ENCODE peak calls at places on chromosomes 3 and 15, in five cellular contexts. One of them, this sample, is unnamed.

GRCh38 chr15:80202016-80202315 is 49.2 kb downstream of the FAH start:
- DNase-seq in HFFc6: no peak
- DNase-seq in psoas muscle: no peak
- DNase-seq in type B pancreatic cell: no peak
- DNase-seq in tibial artery: no peak
- DNase-seq in this sample: no peak

GRCh38 chr15:84099181-84099580 is 136.4 kb upstream of the GOLGA6L4 start:
- DNase-seq in tibial artery: peak
- DNase-seq in type B pancreatic cell: no peak
- DNase-seq in psoas muscle: peak
- DNase-seq in HFFc6: no peak
- DNase-seq in this sample: no peak

GRCh38 chr3:1535361-1535760 is 442.5 kb downstream of the CNTN6 start:
- DNase-seq in HFFc6: no peak
- DNase-seq in tibial artery: no peak
- DNase-seq in psoas muscle: no peak
- DNase-seq in type B pancreatic cell: no peak
- DNase-seq in this sample: no peak

GRCh38 chr3:114718897-114719208 is 425.0 kb downstream of the TIGIT start:
- DNase-seq in psoas muscle: no peak
- DNase-seq in tibial artery: no peak
- DNase-seq in type B pancreatic cell: no peak
- DNase-seq in HFFc6: no peak
- DNase-seq in this sample: no peak

GRCh38 chr3:169146112-169146665 is 517.3 kb downstream of the MECOM start:
- DNase-seq in type B pancreatic cell: peak
- DNase-seq in HFFc6: no peak
- DNase-seq in psoas muscle: peak
- DNase-seq in tibial artery: peak
- DNase-seq in this sample: peak

GRCh38 chr15:92938387-92938786 is 38.3 kb downstream of the CHD2 start:
- DNase-seq in psoas muscle: no peak
- DNase-seq in type B pancreatic cell: no peak
- DNase-seq in HFFc6: no peak
- DNase-seq in tibial artery: no peak
- DNase-seq in this sample: no peak

GRCh38 chr3:197151562-197151961 is 121.9 kb upstream of the MELTF start:
- DNase-seq in psoas muscle: no peak
- DNase-seq in HFFc6: peak
- DNase-seq in tibial artery: peak
- DNase-seq in type B pancreatic cell: no peak
- DNase-seq in this sample: no peak

GRCh38 chr3:129207347-129207947 is 23.8 kb upstream of the CNBP start:
- DNase-seq in psoas muscle: no peak
- DNase-seq in tibial artery: no peak
- DNase-seq in type B pancreatic cell: no peak
- DNase-seq in HFFc6: no peak
- DNase-seq in this sample: no peak

GRCh38 chr3:61841111-61841845 is 279.9 kb downstream of the PTPRG start:
- DNase-seq in psoas muscle: no peak
- DNase-seq in type B pancreatic cell: no peak
- DNase-seq in tibial artery: no peak
- DNase-seq in HFFc6: no peak
- DNase-seq in this sample: no peak

GRCh38 chr15:45429974-45430792 is 51.8 kb upstream of the GATM start:
- DNase-seq in type B pancreatic cell: peak
- DNase-seq in tibial artery: peak
- DNase-seq in psoas muscle: peak
- DNase-seq in HFFc6: no peak
- DNase-seq in this sample: peak

GRCh38 chr3:126170073-126170916 is 10.1 kb downstream of the ALDH1L1 start:
- DNase-seq in tibial artery: no peak
- DNase-seq in HFFc6: no peak
- DNase-seq in type B pancreatic cell: no peak
- DNase-seq in psoas muscle: no peak
- DNase-seq in this sample: no peak

GRCh38 chr15:85543741-85544155 is 163.3 kb downstream of the AKAP13 start:
- DNase-seq in psoas muscle: peak
- DNase-seq in type B pancreatic cell: no peak
- DNase-seq in HFFc6: no peak
- DNase-seq in tibial artery: peak
- DNase-seq in this sample: no peak

DNA sequence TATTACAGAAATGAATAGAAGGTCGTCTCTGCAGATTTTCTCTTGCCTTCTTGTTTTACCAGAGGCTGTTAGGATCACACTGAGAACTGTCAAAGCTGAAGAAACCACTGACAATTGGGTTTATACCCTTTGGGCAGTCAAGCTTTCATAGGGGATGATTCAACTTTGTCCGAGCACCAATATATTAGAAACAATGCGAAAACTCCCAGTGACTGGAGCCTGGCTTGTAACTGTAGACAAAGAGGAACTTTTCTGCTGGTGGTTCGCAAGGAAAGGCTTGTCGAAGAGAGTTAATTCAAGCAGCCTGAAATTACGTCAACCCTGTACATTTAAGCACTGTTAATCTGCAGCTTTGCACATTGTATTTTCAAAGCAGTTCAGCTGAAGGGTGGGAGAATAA is 193.2 kb upstream of the ZNF385D start:
- DNase-seq in HFFc6: no peak
- DNase-seq in tibial artery: no peak
- DNase-seq in type B pancreatic cell: no peak
- DNase-seq in psoas muscle: no peak
- DNase-seq in this sample: no peak
- TF ChIP-seq CTCF in HFFc6: no peak
- TF ChIP-seq CTCF in tibial artery: no peak
- TF ChIP-seq CTCF in type B pancreatic cell: no peak
- TF ChIP-seq CTCF in psoas muscle: no peak
- TF ChIP-seq CTCF in this sample: no peak

DNA sequence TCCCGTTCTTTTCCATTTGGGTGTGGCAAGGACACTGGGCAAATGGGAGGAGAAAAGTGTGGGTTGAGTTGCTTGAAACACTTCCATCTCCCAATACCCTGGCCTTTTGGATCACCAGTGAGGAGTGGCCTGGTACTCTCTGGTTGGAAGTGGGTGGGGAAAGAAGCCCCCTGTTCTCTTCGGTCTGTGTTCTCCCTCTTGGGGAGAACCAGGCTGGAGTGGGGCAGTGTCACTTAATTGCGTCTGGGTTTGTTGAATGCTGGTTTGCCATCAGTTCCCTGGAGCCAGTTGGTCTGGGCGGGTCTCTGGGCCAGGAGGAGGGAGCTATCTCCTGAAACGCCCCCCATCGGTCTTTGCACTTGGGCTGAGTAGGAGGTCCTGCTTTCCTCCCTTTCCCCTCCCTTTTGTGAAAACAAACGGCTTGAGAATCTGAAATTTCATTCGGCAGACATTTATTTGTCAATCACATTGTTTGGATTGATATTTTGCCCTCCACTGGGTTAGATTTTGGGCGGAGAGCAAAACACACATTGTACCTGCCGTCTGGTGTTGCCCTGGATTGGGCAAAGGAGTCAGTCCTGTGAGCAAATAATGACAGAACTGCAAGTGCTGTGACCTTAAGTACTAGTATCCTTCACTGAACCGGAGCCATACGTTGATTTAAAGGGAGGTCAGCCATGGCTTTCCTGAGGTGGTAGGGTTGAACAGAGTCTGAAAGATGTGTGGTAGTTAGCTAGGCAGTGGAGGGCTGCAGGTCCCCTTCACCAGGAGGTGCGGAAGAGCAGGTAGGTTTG is 1.6 kb downstream of the PDIA5 start:
- DNase-seq in HFFc6: no peak
- DNase-seq in psoas muscle: no peak
- DNase-seq in tibial artery: no peak
- DNase-seq in type B pancreatic cell: no peak
- DNase-seq in this sample: no peak
- TF ChIP-seq CTCF in HFFc6: no peak
- TF ChIP-seq CTCF in psoas muscle: no peak
- TF ChIP-seq CTCF in tibial artery: no peak
- TF ChIP-seq CTCF in type B pancreatic cell: no peak
- TF ChIP-seq CTCF in this sample: no peak

GRCh38 chr3:84965141-84965540 is 6.4 kb downstream of the CADM2 start:
- DNase-seq in tibial artery: no peak
- DNase-seq in HFFc6: no peak
- DNase-seq in type B pancreatic cell: no peak
- DNase-seq in psoas muscle: no peak
- DNase-seq in this sample: no peak
- TF ChIP-seq CTCF in tibial artery: no peak
- TF ChIP-seq CTCF in HFFc6: no peak
- TF ChIP-seq CTCF in type B pancreatic cell: peak
- TF ChIP-seq CTCF in psoas muscle: peak
- TF ChIP-seq CTCF in this sample: no peak

GRCh38 chr3:25686766-25687165 is 22.1 kb upstream of the TOP2B start:
- DNase-seq in psoas muscle: no peak
- DNase-seq in type B pancreatic cell: no peak
- DNase-seq in tibial artery: no peak
- DNase-seq in HFFc6: no peak
- DNase-seq in this sample: no peak

GRCh38 chr3:25679642-25680302 is 15.1 kb upstream of the TOP2B start:
- DNase-seq in tibial artery: no peak
- DNase-seq in type B pancreatic cell: no peak
- DNase-seq in HFFc6: no peak
- DNase-seq in psoas muscle: no peak
- DNase-seq in this sample: no peak

GRCh38 chr3:25683882-25684281 is 19.2 kb upstream of the TOP2B start:
- DNase-seq in type B pancreatic cell: no peak
- DNase-seq in HFFc6: no peak
- DNase-seq in tibial artery: no peak
- DNase-seq in psoas muscle: no peak
- DNase-seq in this sample: no peak

GRCh38 chr3:25679166-25679565 is 14.5 kb upstream of the TOP2B start:
- DNase-seq in HFFc6: no peak
- DNase-seq in type B pancreatic cell: no peak
- DNase-seq in tibial artery: no peak
- DNase-seq in psoas muscle: no peak
- DNase-seq in this sample: no peak

GRCh38 chr3:25683410-25683809 is 18.7 kb upstream of the TOP2B start:
- DNase-seq in tibial artery: no peak
- DNase-seq in HFFc6: no peak
- DNase-seq in psoas muscle: no peak
- DNase-seq in type B pancreatic cell: no peak
- DNase-seq in this sample: no peak
- TF ChIP-seq CTCF in tibial artery: no peak
- TF ChIP-seq CTCF in HFFc6: no peak
- TF ChIP-seq CTCF in psoas muscle: no peak
- TF ChIP-seq CTCF in type B pancreatic cell: no peak
- TF ChIP-seq CTCF in this sample: no peak

DNA sequence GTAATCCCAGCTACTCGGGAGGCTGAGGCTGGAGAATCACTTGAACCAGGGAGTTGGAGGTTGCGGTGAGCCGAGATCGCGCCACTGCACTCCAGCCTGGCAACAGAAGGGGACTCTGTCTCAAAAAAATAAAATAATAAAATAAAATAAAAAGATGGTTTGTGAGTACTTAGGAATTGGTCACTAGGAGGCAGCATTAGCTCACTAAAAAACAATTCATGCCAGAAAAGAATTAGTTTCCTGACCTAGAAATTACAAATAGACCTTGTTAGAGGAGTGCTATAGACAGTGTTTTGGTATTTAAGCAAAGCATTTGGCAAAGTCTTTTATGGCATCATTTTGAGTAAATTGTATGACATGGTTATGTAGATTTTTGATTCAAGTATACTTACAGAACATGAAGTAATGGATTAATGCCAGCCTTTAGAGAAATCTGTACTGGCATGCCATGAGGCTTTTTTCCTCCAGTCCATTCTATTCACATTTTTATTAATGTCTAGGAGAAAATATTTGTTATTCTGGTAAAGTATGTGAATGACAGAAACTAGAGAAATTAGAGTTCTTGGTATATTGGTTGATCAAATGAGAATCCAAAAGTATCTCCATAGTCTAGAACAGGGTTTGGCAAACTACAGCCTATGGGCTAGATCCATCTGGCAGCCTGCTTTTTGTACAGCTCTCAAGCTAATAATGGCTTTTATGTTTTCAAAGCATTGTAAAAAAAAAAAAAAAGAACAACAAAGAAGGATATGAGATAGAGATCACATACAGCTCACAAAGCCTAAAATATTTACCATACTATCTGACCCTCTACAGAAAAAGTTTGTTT is 81.6 kb downstream of the LRRC49 start:
- DNase-seq in tibial artery: no peak
- DNase-seq in HFFc6: peak
- DNase-seq in type B pancreatic cell: no peak
- DNase-seq in psoas muscle: no peak
- DNase-seq in this sample: no peak
- TF ChIP-seq CTCF in tibial artery: peak
- TF ChIP-seq CTCF in HFFc6: peak
- TF ChIP-seq CTCF in type B pancreatic cell: peak
- TF ChIP-seq CTCF in psoas muscle: peak
- TF ChIP-seq CTCF in this sample: no peak

GRCh38 chr3:57961828-57962447 is 46.3 kb upstream of the FLNB start:
- DNase-seq in type B pancreatic cell: no peak
- DNase-seq in tibial artery: no peak
- DNase-seq in psoas muscle: no peak
- DNase-seq in HFFc6: peak
- DNase-seq in this sample: no peak
- TF ChIP-seq CTCF in type B pancreatic cell: peak
- TF ChIP-seq CTCF in tibial artery: no peak
- TF ChIP-seq CTCF in psoas muscle: no peak
- TF ChIP-seq CTCF in HFFc6: peak
- TF ChIP-seq CTCF in this sample: peak

DNA sequence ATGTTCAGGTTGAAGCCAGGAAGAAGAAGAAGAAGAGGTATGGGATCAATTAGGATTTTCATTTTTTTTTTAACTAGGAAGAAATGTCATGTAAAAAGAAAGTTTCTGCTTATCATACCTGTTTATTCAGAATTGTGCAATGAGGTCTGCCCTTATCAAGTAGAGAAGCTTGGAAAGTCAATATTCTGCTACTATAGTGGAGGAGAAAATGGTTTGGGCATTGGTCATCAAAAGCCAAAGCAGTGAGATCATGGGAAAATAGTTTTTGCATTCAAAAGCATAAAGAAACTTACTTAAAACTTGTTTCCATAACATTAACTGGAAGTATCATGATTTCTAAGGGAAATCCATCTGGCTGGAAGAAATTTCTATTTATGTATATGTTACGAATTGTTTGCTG is 1239.2 kb downstream of the NSUN3 start:
- DNase-seq in type B pancreatic cell: no peak
- DNase-seq in psoas muscle: no peak
- DNase-seq in HFFc6: no peak
- DNase-seq in tibial artery: no peak
- DNase-seq in this sample: no peak
- TF ChIP-seq CTCF in type B pancreatic cell: no peak
- TF ChIP-seq CTCF in psoas muscle: no peak
- TF ChIP-seq CTCF in HFFc6: no peak
- TF ChIP-seq CTCF in tibial artery: no peak
- TF ChIP-seq CTCF in this sample: no peak

GRCh38 chr3:12541625-12542024 is 3.7 kb downstream of the MKRN2OS start:
- DNase-seq in type B pancreatic cell: no peak
- DNase-seq in psoas muscle: no peak
- DNase-seq in HFFc6: no peak
- DNase-seq in tibial artery: no peak
- DNase-seq in this sample: no peak
- TF ChIP-seq CTCF in type B pancreatic cell: peak
- TF ChIP-seq CTCF in psoas muscle: peak
- TF ChIP-seq CTCF in HFFc6: no peak
- TF ChIP-seq CTCF in tibial artery: no peak
- TF ChIP-seq CTCF in this sample: no peak

GRCh38 chr3:19229086-19229485 is 80.8 kb downstream of the KCNH8 start:
- DNase-seq in HFFc6: no peak
- DNase-seq in type B pancreatic cell: no peak
- DNase-seq in tibial artery: no peak
- DNase-seq in psoas muscle: no peak
- DNase-seq in this sample: no peak
- TF ChIP-seq CTCF in HFFc6: no peak
- TF ChIP-seq CTCF in type B pancreatic cell: no peak
- TF ChIP-seq CTCF in tibial artery: no peak
- TF ChIP-seq CTCF in psoas muscle: no peak
- TF ChIP-seq CTCF in this sample: no peak

This sample was measured in GM13976.